ENCODE peak calls at places on chromosomes 12 and 14, in nine cellular contexts. One of them, this sample, is unnamed.

GRCh38 chr14:79602742-79603141 is 608.6 kb downstream of the DIO2 start:
- DNase-seq in NAMALWA: no peak
- DNase-seq in AG04450: no peak
- DNase-seq in GM19239: no peak
- DNase-seq in nephron progenitor cell: no peak
- DNase-seq in choroid plexus epithelial cell: no peak
- DNase-seq in CD14-positive monocyte: no peak
- DNase-seq in epithelial cell of esophagus: no peak
- DNase-seq in Karpas-422: no peak
- DNase-seq in this sample: no peak

GRCh38 chr14:49962616-49963015 is 69.7 kb downstream of the ARF6 start:
- DNase-seq in NAMALWA: no peak
- DNase-seq in AG04450: no peak
- DNase-seq in GM19239: no peak
- DNase-seq in nephron progenitor cell: no peak
- DNase-seq in choroid plexus epithelial cell: peak; percentile 40
- DNase-seq in CD14-positive monocyte: no peak
- DNase-seq in epithelial cell of esophagus: peak; percentile 98
- DNase-seq in Karpas-422: peak; percentile 88
- DNase-seq in this sample: no peak

GRCh38 chr14:100375273-100375962 is 52.3 kb downstream of the SLC25A47 start:
- DNase-seq in NAMALWA: peak; percentile 85
- DNase-seq in AG04450: peak; percentile 96
- DNase-seq in GM19239: peak; percentile 21
- DNase-seq in nephron progenitor cell: peak; percentile 36
- DNase-seq in choroid plexus epithelial cell: peak; percentile 98
- DNase-seq in CD14-positive monocyte: peak; percentile 96
- DNase-seq in epithelial cell of esophagus: peak; percentile 72
- DNase-seq in Karpas-422: peak; percentile 70
- DNase-seq in this sample: peak; percentile 100

GRCh38 chr12:50845021-50845647 is 2.4 kb downstream of the TMPRSS12 start:
- DNase-seq in NAMALWA: no peak
- DNase-seq in AG04450: no peak
- DNase-seq in GM19239: no peak
- DNase-seq in nephron progenitor cell: no peak
- DNase-seq in choroid plexus epithelial cell: peak; percentile 11
- DNase-seq in CD14-positive monocyte: no peak
- DNase-seq in epithelial cell of esophagus: peak; percentile 42
- DNase-seq in Karpas-422: no peak
- DNase-seq in this sample: peak; percentile 15

GRCh38 chr12:52119398-52120254 is 40.1 kb downstream of the SMIM41 start:
- DNase-seq in NAMALWA: peak; percentile 79
- DNase-seq in AG04450: no peak
- DNase-seq in GM19239: no peak
- DNase-seq in nephron progenitor cell: peak; percentile 73
- DNase-seq in choroid plexus epithelial cell: peak; percentile 32
- DNase-seq in CD14-positive monocyte: peak; percentile 86
- DNase-seq in epithelial cell of esophagus: peak; percentile 60
- DNase-seq in Karpas-422: peak; percentile 93
- DNase-seq in this sample: peak; percentile 45

GRCh38 chr12:71397433-71397954 is 42.1 kb upstream of the LGR5 start:
- DNase-seq in NAMALWA: no peak
- DNase-seq in AG04450: no peak
- DNase-seq in GM19239: no peak
- DNase-seq in nephron progenitor cell: no peak
- DNase-seq in choroid plexus epithelial cell: peak; percentile 24
- DNase-seq in CD14-positive monocyte: no peak
- DNase-seq in epithelial cell of esophagus: no peak
- DNase-seq in Karpas-422: no peak
- DNase-seq in this sample: peak; percentile 52

GRCh38 chr12:89552376-89552775 is 26.5 kb upstream of the POC1B start:
- DNase-seq in NAMALWA: no peak
- DNase-seq in AG04450: no peak
- DNase-seq in GM19239: no peak
- DNase-seq in nephron progenitor cell: no peak
- DNase-seq in choroid plexus epithelial cell: peak; percentile 44
- DNase-seq in CD14-positive monocyte: no peak
- DNase-seq in epithelial cell of esophagus: peak; percentile 55
- DNase-seq in Karpas-422: no peak
- DNase-seq in this sample: no peak

GRCh38 chr12:108571604-108572165 is 9.3 kb downstream of the ISCU start:
- DNase-seq in NAMALWA: no peak
- DNase-seq in AG04450: no peak
- DNase-seq in GM19239: no peak
- DNase-seq in nephron progenitor cell: no peak
- DNase-seq in choroid plexus epithelial cell: no peak
- DNase-seq in CD14-positive monocyte: no peak
- DNase-seq in epithelial cell of esophagus: no peak
- DNase-seq in Karpas-422: no peak
- DNase-seq in this sample: no peak

GRCh38 chr12:101675555-101675954 is 21.9 kb upstream of the CHPT1 start:
- DNase-seq in NAMALWA: no peak
- DNase-seq in AG04450: no peak
- DNase-seq in GM19239: no peak
- DNase-seq in nephron progenitor cell: no peak
- DNase-seq in choroid plexus epithelial cell: no peak
- DNase-seq in CD14-positive monocyte: no peak
- DNase-seq in epithelial cell of esophagus: no peak
- DNase-seq in Karpas-422: no peak
- DNase-seq in this sample: no peak

This sample was measured in fibroblast of the aortic adventitia.